ENCODE peak calls at places on chromosomes 12 and 14, in nine cellular contexts. N, Z, D, O, G, S, A, H and X are unnamed samples.

GRCh38 chr14:47917344-47917954 is 242.0 kb upstream of the MDGA2 start:
- DNase-seq in N (no peak), Z (peak), D (no peak), O (no peak), G (peak), S (peak), A (peak), H (no peak), X (no peak)

GRCh38 chr12:95607642-95608041 is 56.4 kb upstream of the USP44 start:
- DNase-seq in N (no peak), Z (peak), D (no peak), O (no peak), G (no peak), S (no peak), A (no peak), H (no peak), X (no peak)

GRCh38 chr12:50322196-50322595 is 38.9 kb upstream of the LIMA1 start:
- DNase-seq in N (no peak), Z (no peak), D (no peak), O (no peak), G (no peak), S (no peak), A (no peak), H (no peak), X (no peak)

GRCh38 chr14:54435500-54435981 is 5.6 kb downstream of the CNIH1 start:
- DNase-seq in N (no peak), Z (no peak), D (no peak), O (no peak), G (peak), S (peak), A (peak), H (no peak), X (peak)

GRCh38 chr14:53591816-53592215 is 364.8 kb downstream of the BMP4 start:
- DNase-seq in N (no peak), Z (no peak), D (no peak), O (no peak), G (no peak), S (no peak), A (peak), H (no peak), X (no peak)

GRCh38 chr12:126457776-126458175 is 1392.5 kb downstream of the AACS start:
- DNase-seq in N (no peak), Z (no peak), D (no peak), O (no peak), G (no peak), S (no peak), A (no peak), H (no peak), X (no peak)

GRCh38 chr12:32483499-32483898 is 84.1 kb downstream of the FGD4 start:
- DNase-seq in N (no peak), Z (no peak), D (no peak), O (no peak), G (no peak), S (no peak), A (no peak), H (no peak), X (no peak)

GRCh38 chr12:106301611-106302321 is 767 bp upstream of the TCP11L2 start:
- DNase-seq in N (peak), Z (no peak), D (peak), O (peak), G (peak), S (peak), A (peak), H (no peak), X (no peak)

GRCh38 chr12:116427200-116427932 is 131.8 kb upstream of the MAP1LC3B2 start:
- DNase-seq in N (no peak), Z (no peak), D (no peak), O (no peak), G (no peak), S (peak), A (no peak), H (no peak), X (no peak)

GRCh38 chr12:111359231-111359913 is 9.5 kb downstream of the PHETA1 start:
- DNase-seq in N (no peak), Z (no peak), D (no peak), O (peak), G (no peak), S (no peak), A (no peak), H (no peak), X (no peak)

GRCh38 chr14:51460051-51460450 is 191.7 kb upstream of the FRMD6 start:
- DNase-seq in N (no peak), Z (no peak), D (no peak), O (no peak), G (no peak), S (no peak), A (peak), H (no peak), X (no peak)

GRCh38 chr14:34361504-34362011 is 100.5 kb downstream of the SPTSSA start:
- DNase-seq in N (no peak), Z (no peak), D (no peak), O (no peak), G (no peak), S (peak), A (peak), H (no peak), X (no peak)

GRCh38 chr12:108838194-108839010 is 19.0 kb downstream of the SSH1 start:
- DNase-seq in N (peak), Z (peak), D (peak), O (peak), G (peak), S (peak), A (peak), H (peak), X (peak)

GRCh38 chr12:56866493-56866892 is 67.7 kb downstream of the SDR9C7 start:
- DNase-seq in N (no peak), Z (no peak), D (no peak), O (no peak), G (no peak), S (no peak), A (no peak), H (no peak), X (no peak)

GRCh38 chr14:60845523-60845922 is 111.0 kb downstream of the MNAT1 start:
- DNase-seq in N (no peak), Z (no peak), D (no peak), O (no peak), G (peak), S (no peak), A (no peak), H (no peak), X (no peak)

GRCh38 chr14:105905456-105905855 is 379.1 kb downstream of the TMEM121 start:
- DNase-seq in N (no peak), Z (no peak), D (no peak), O (no peak), G (no peak), S (no peak), A (no peak), H (no peak), X (no peak)

GRCh38 chr14:87160964-87161363 is 832.0 kb downstream of the GALC start:
- DNase-seq in N (no peak), Z (no peak), D (no peak), O (no peak), G (no peak), S (no peak), A (no peak), H (no peak), X (no peak)

GRCh38 chr14:100531591-100532121 is 55.6 kb downstream of the BEGAIN start:
- DNase-seq in N (no peak), Z (no peak), D (no peak), O (no peak), G (no peak), S (no peak), A (no peak), H (no peak), X (no peak)

GRCh38 chr14:89085154-89086059 is 261.0 kb downstream of the TTC8 start:
- DNase-seq in N (no peak), Z (no peak), D (no peak), O (no peak), G (no peak), S (peak), A (no peak), H (no peak), X (no peak)

GRCh38 chr12:94380507-94380906 is 79.2 kb downstream of the CEP83 start:
- DNase-seq in N (no peak), Z (peak), D (no peak), O (no peak), G (no peak), S (no peak), A (no peak), H (no peak), X (no peak)

GRCh38 chr12:68665016-68665569 is 21.7 kb upstream of the NUP107 start:
- DNase-seq in N (no peak), Z (no peak), D (no peak), O (no peak), G (no peak), S (no peak), A (no peak), H (no peak), X (no peak)

GRCh38 chr12:120472521-120472920 is 3.0 kb upstream of the SRSF9 start:
- DNase-seq in N (no peak), Z (no peak), D (no peak), O (no peak), G (no peak), S (peak), A (peak), H (no peak), X (no peak)

GRCh38 chr14:76154539-76155126 is 2.9 kb downstream of the GPATCH2L start:
- DNase-seq in N (no peak), Z (no peak), D (no peak), O (no peak), G (no peak), S (no peak), A (no peak), H (no peak), X (no peak)

GRCh38 chr14:95370076-95370475 is 50.4 kb upstream of the CLMN start:
- DNase-seq in N (no peak), Z (no peak), D (no peak), O (no peak), G (no peak), S (no peak), A (no peak), H (no peak), X (no peak)

GRCh38 chr14:68539311-68539737 is 253.5 kb downstream of the ZFP36L1 start:
- DNase-seq in N (no peak), Z (no peak), D (no peak), O (no peak), G (no peak), S (no peak), A (no peak), H (no peak), X (no peak)

GRCh38 chr14:29810657-29811056 is 117.0 kb downstream of the PRKD1 start:
- DNase-seq in N (no peak), Z (no peak), D (no peak), O (no peak), G (no peak), S (peak), A (no peak), H (no peak), X (no peak)

GRCh38 chr12:109346920-109347319 is 780 bp upstream of the MYO1H start:
- DNase-seq in N (no peak), Z (no peak), D (no peak), O (no peak), G (peak), S (no peak), A (no peak), H (no peak), X (no peak)

GRCh38 chr12:30978639-30979038 is 52.1 kb downstream of the TSPAN11 start:
- DNase-seq in N (no peak), Z (no peak), D (no peak), O (no peak), G (no peak), S (no peak), A (no peak), H (no peak), X (no peak)

GRCh38 chr12:111121840-111122239 is 201.5 kb upstream of the MYL2 start:
- DNase-seq in N (no peak), Z (no peak), D (no peak), O (no peak), G (no peak), S (no peak), A (no peak), H (no peak), X (no peak)

GRCh38 chr12:50019524-50019923 is 5.8 kb downstream of the RACGAP1 start:
- DNase-seq in N (no peak), Z (no peak), D (no peak), O (no peak), G (no peak), S (no peak), A (no peak), H (no peak), X (no peak)

GRCh38 chr12:116058574-116058973 is 218.9 kb downstream of the MED13L start:
- DNase-seq in N (no peak), Z (no peak), D (no peak), O (no peak), G (no peak), S (no peak), A (no peak), H (no peak), X (no peak)

GRCh38 chr14:99136047-99136400 is 136.0 kb downstream of the BCL11B start:
- DNase-seq in N (no peak), Z (no peak), D (no peak), O (peak), G (no peak), S (no peak), A (no peak), H (no peak), X (no peak)

GRCh38 chr12:42508913-42509312 is 80.6 kb downstream of the PRICKLE1 start:
- DNase-seq in N (no peak), Z (no peak), D (no peak), O (no peak), G (no peak), S (no peak), A (no peak), H (no peak), X (no peak)

GRCh38 chr12:108253540-108253939 is 85.6 kb downstream of the CMKLR1 start:
- DNase-seq in N (no peak), Z (no peak), D (no peak), O (no peak), G (no peak), S (no peak), A (no peak), H (no peak), X (no peak)

DNA sequence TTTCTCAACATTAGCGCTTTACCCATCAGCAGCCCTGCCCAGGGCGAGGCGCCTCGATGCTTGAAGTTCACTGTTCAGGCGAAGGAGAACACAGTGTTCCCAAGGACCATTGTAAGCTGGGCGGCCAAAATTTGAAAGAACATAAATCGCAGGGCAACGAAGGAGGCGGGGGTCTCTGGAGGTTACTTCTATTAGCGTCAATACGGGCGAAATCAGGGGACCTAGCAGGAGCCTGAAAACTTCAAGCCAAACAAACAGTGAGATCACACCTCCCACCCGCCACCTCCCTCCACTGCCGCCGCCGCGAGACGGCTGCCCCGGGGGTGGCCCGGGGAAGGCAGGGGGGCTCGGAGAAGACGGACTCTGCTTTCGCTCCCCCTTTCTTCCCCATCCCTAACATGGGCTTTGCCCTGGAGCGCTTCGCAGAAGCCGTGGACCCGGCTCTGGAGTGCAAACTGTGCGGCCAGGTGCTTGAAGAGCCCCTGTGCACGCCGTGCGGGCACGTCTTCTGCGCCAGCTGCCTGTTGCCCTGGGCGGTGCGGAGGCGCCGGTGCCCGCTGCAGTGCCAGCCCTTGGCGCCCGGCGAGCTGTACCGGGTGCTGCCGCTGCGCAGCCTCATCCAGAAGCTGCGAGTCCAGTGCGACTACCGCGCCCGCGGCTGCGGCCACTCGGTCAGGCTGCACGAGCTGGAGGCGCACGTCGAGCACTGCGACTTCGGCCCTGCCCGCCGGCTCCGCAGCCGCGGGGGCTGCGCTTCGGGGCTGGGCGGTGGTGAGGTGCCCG is at the start of gene PDZRN4:
- DNase-seq in N (no peak), Z (no peak), D (no peak), O (peak), G (no peak), S (peak), A (no peak), H (no peak), X (no peak)
- H3K4me3 ChIP-seq in N (peak), Z (no peak), D (no peak), O (peak), G (no peak), S (peak), A (no peak), H (peak), X (no peak)

DNA sequence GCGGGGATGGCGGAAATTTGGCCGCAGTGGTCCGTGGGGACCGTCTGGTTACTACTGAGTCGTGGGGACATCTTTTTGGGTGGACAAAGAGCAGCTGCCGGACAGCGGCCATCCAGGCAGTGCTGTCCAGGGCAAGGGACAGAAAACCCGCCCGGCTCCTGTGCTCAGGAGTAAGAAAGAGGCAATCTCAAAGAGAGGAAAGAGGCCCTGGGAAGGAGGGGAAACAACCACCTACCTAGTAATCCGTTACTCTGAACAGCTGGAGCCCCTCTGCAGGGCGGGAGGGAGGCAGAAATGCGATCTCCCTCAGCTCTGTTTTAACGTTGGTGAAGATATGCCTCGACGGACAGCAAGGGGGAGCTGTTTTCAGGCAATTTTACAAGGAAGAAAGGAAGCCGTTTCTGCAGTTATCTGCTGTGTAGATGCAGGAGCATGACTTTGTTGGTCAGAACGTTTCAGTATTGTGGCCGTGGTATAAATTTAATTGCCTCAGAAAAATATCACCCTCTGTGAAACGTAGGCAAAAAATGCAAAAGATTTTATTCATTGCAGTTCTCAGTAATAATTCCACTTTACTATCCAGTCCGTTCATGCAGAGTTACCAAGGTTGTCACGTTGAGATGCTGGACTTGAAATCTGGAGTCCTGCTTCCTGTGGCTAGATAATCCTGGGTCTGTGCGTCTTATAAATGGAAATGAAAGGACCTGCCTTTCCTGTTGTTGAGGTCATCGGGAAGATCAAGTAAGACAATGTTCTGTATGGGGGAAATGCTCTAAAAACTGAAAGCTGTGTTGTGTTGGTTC is 1.1 kb upstream of the AVPR1A start:
- DNase-seq in N (no peak), Z (peak), D (no peak), O (peak), G (peak), S (peak), A (peak), H (peak), X (no peak)
- H3K4me3 ChIP-seq in N (peak), Z (no peak), D (no peak), O (peak), G (no peak), S (peak), A (no peak), H (peak), X (no peak)

GRCh38 chr12:79687711-79688270 is 3.0 kb downstream of the PAWR start:
- DNase-seq in N (no peak), Z (no peak), D (no peak), O (no peak), G (no peak), S (peak), A (peak), H (no peak), X (no peak)
- H3K4me3 ChIP-seq in N (peak), Z (peak), D (no peak), O (peak), G (peak), S (peak), A (peak), H (peak), X (peak)

DNA sequence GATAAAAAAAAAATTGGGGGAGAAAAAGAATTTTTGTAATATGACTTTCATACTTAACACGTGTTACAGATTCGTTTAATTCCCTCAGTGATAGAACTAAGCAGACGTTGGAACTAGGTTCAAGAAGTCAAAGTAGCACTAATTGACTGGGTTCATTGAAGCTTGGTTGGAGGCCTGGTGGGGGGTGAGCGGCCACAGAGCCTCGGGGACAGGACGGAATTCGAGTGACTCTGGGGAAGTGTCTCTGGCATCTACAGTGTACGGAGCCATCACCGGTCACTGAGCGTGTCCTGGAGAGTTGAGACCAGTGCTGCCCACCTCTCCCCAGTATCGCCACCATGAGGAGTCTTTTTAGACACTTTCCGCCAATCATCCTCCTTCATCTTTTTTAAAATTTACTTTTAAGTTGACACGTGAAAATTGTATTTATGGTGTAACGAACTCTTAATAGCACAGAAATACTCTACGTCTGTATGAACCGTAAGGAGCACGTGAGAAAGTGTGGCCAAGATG is 1.3 kb downstream of the ZFYVE21 start:
- DNase-seq in N (no peak), Z (peak), D (no peak), O (no peak), G (no peak), S (no peak), A (no peak), H (no peak), X (no peak)
- H3K4me3 ChIP-seq in N (peak), Z (peak), D (peak), O (peak), G (peak), S (peak), A (peak), H (peak), X (peak)

GRCh38 chr12:7060353-7060954 is at the start of gene C1S:
- DNase-seq in N (peak), Z (peak), D (no peak), O (peak), G (no peak), S (peak), A (peak), H (peak), X (peak)
- H3K4me3 ChIP-seq in N (peak), Z (no peak), D (no peak), O (no peak), G (no peak), S (no peak), A (peak), H (no peak), X (peak)